ENCODE peak calls at places on chromosomes 11 and 22, in ten cellular contexts. M, V, N, U, B, L, P, T, S and J are unnamed samples.

GRCh38 chr11:126225266-126225665 is 13.7 kb downstream of the FAM118B start:
- DNase-seq in M (no peak), V (no peak), N (no peak), U (no peak), B (no peak), L (no peak), P (no peak), T (no peak), S (no peak), J (no peak)

GRCh38 chr11:17343907-17344306 is 7.7 kb upstream of the NCR3LG1 start:
- DNase-seq in M (no peak), V (peak; percentile 57), N (peak; percentile 93), U (no peak), B (no peak), L (peak; percentile 33), P (no peak), T (no peak), S (peak; percentile 90), J (no peak)

GRCh38 chr11:61870429-61871039 is 20.8 kb downstream of the FADS3 start:
- DNase-seq in M (no peak), V (no peak), N (peak; percentile 57), U (no peak), B (no peak), L (no peak), P (no peak), T (no peak), S (no peak), J (no peak)

GRCh38 chr11:62391642-62392425 is 27.0 kb upstream of the SCGB1A1 start:
- DNase-seq in M (no peak), V (no peak), N (no peak), U (no peak), B (no peak), L (no peak), P (no peak), T (no peak), S (no peak), J (peak; percentile 47)

GRCh38 chr11:2397005-2397404 is 3.5 kb upstream of the TSSC4 start:
- DNase-seq in M (no peak), V (no peak), N (no peak), U (no peak), B (no peak), L (no peak), P (no peak), T (no peak), S (no peak), J (no peak)

GRCh38 chr11:96538104-96538503 is 148.3 kb downstream of the JRKL start:
- DNase-seq in M (no peak), V (no peak), N (no peak), U (no peak), B (no peak), L (no peak), P (no peak), T (no peak), S (no peak), J (no peak)

GRCh38 chr22:17412232-17412631 is 43.0 kb downstream of the CECR2 start:
- DNase-seq in M (no peak), V (no peak), N (no peak), U (no peak), B (no peak), L (no peak), P (peak; percentile 72), T (no peak), S (no peak), J (no peak)

GRCh38 chr11:114179234-114179941 is 116.8 kb upstream of the NNMT start:
- DNase-seq in M (peak; percentile 89), V (no peak), N (peak; percentile 92), U (no peak), B (no peak), L (no peak), P (peak; percentile 73), T (peak; percentile 58), S (peak; percentile 99), J (peak; percentile 96)

GRCh38 chr11:84541711-84542340 is 1085.3 kb downstream of the DLG2 start:
- DNase-seq in M (no peak), V (peak; percentile 10), N (no peak), U (no peak), B (no peak), L (no peak), P (no peak), T (no peak), S (no peak), J (no peak)

GRCh38 chr11:59542142-59542810 is 30.9 kb downstream of the OR4D9 start:
- DNase-seq in M (no peak), V (no peak), N (no peak), U (no peak), B (no peak), L (no peak), P (no peak), T (no peak), S (no peak), J (no peak)

GRCh38 chr11:14411818-14412217 is 52.8 kb upstream of the RRAS2 start:
- DNase-seq in M (no peak), V (peak; percentile 93), N (peak; percentile 97), U (no peak), B (no peak), L (no peak), P (no peak), T (no peak), S (peak; percentile 89), J (peak; percentile 69)

GRCh38 chr11:27075655-27076054 is 35.0 kb downstream of the BBOX1 start:
- DNase-seq in M (no peak), V (no peak), N (no peak), U (no peak), B (no peak), L (no peak), P (no peak), T (no peak), S (no peak), J (no peak)

GRCh38 chr11:10379022-10379421 is 74.1 kb downstream of the ADM start:
- DNase-seq in M (no peak), V (peak; percentile 43), N (peak; percentile 65), U (no peak), B (no peak), L (no peak), P (no peak), T (no peak), S (no peak), J (no peak)

GRCh38 chr11:99154277-99154676 is 133.5 kb downstream of the CNTN5 start:
- DNase-seq in M (no peak), V (no peak), N (no peak), U (no peak), B (no peak), L (no peak), P (no peak), T (no peak), S (no peak), J (no peak)

GRCh38 chr11:26994579-26995210 is 783 bp downstream of the FIBIN start:
- DNase-seq in M (no peak), V (no peak), N (no peak), U (no peak), B (no peak), L (no peak), P (no peak), T (no peak), S (no peak), J (no peak)

GRCh38 chr11:69923196-69923595 is 104.0 kb upstream of the FGF3 start:
- DNase-seq in M (no peak), V (no peak), N (no peak), U (no peak), B (no peak), L (no peak), P (no peak), T (no peak), S (no peak), J (peak; percentile 41)

GRCh38 chr11:11397043-11397415 is 44.0 kb upstream of the CSNK2A3 start:
- DNase-seq in M (no peak), V (no peak), N (no peak), U (no peak), B (no peak), L (no peak), P (no peak), T (no peak), S (no peak), J (no peak)

GRCh38 chr22:27372969-27373670 is 428.4 kb downstream of the MN1 start:
- DNase-seq in M (peak; percentile 65), V (peak; percentile 62), N (no peak), U (no peak), B (no peak), L (no peak), P (peak; percentile 66), T (peak; percentile 84), S (no peak), J (no peak)

GRCh38 chr22:39010946-39011625 is 3.0 kb upstream of the APOBEC3C start:
- DNase-seq in M (no peak), V (no peak), N (no peak), U (no peak), B (no peak), L (no peak), P (no peak), T (no peak), S (no peak), J (no peak)

GRCh38 chr11:70246196-70246595 is 24.3 kb upstream of the PPFIA1 start:
- DNase-seq in M (no peak), V (no peak), N (no peak), U (no peak), B (no peak), L (no peak), P (no peak), T (no peak), S (no peak), J (no peak)

GRCh38 chr11:94924074-94925031 is 49.0 kb downstream of the CWC15 start:
- DNase-seq in M (no peak), V (no peak), N (no peak), U (peak; percentile 35), B (no peak), L (no peak), P (no peak), T (no peak), S (no peak), J (no peak)

GRCh38 chr22:20316217-20316843 is 3.5 kb downstream of the DGCR6L start:
- DNase-seq in M (peak; percentile 9), V (no peak), N (no peak), U (peak; percentile 4), B (no peak), L (no peak), P (no peak), T (no peak), S (no peak), J (no peak)

GRCh38 chr22:29268511-29269229 is 602 bp downstream of the EWSR1 start:
- DNase-seq in M (peak; percentile 61), V (peak; percentile 31), N (peak; percentile 84), U (peak; percentile 44), B (peak; percentile 21), L (peak; percentile 26), P (no peak), T (peak; percentile 43), S (peak; percentile 49), J (peak; percentile 83)

GRCh38 chr22:31650391-31650790 is 11.6 kb downstream of the PISD start:
- DNase-seq in M (no peak), V (no peak), N (peak; percentile 91), U (no peak), B (no peak), L (no peak), P (no peak), T (no peak), S (peak; percentile 59), J (no peak)

GRCh38 chr11:77211594-77212251 is 83.7 kb downstream of the MYO7A start:
- DNase-seq in M (no peak), V (no peak), N (no peak), U (no peak), B (no peak), L (no peak), P (no peak), T (no peak), S (no peak), J (no peak)

GRCh38 chr11:129352627-129353026 is 23.0 kb upstream of the BARX2 start:
- DNase-seq in M (no peak), V (no peak), N (no peak), U (no peak), B (no peak), L (no peak), P (no peak), T (no peak), S (no peak), J (no peak)

GRCh38 chr11:45105233-45105992 is 41.0 kb upstream of the PRDM11 start:
- DNase-seq in M (peak; percentile 77), V (peak; percentile 66), N (peak; percentile 84), U (peak; percentile 55), B (peak; percentile 48), L (peak; percentile 40), P (peak; percentile 33), T (peak; percentile 84), S (peak; percentile 52), J (peak; percentile 65)

GRCh38 chr11:69131644-69132300 is 24.0 kb upstream of the SMIM38 start:
- DNase-seq in M (peak; percentile 87), V (peak; percentile 98), N (peak; percentile 84), U (no peak), B (no peak), L (no peak), P (peak; percentile 6), T (peak; percentile 84), S (peak; percentile 42), J (peak; percentile 83)